ENCODE peak calls at places on chromosomes 16 and 17, in ten cellular contexts. S is adrenal gland, V is psoas muscle, A is astrocyte, W is heart right ventricle, Z is prostate gland, D is cardiac muscle cell, E is right lobe of liver, I is pancreas, B is AG04450. C is an unnamed sample. For H3K27me3, the result is how much of the 10 kb centered on the place peaks cover.

GRCh38 chr17:65173284-65173793 is 36.2 kb downstream of the RGS9 start:
- DNase-seq in E (no peak), A (peak), V (no peak), B (no peak), Z (peak), W (peak), D (peak), S (peak), I (no peak), C (no peak)

GRCh38 chr17:67328026-67328425 is 38.4 kb downstream of the PSMD12 start:
- DNase-seq in B (no peak), W (no peak), S (no peak), V (no peak), D (no peak), I (no peak), A (no peak), E (peak), Z (no peak), C (no peak)

GRCh38 chr17:30203471-30203981 is 32.0 kb downstream of the SLC6A4 start:
- DNase-seq in W (no peak), I (no peak), V (no peak), E (no peak), Z (no peak), D (no peak), S (no peak), B (no peak), A (no peak), C (no peak)

GRCh38 chr17:18026408-18026776 is 12.6 kb downstream of the ATPAF2 start:
- DNase-seq in Z (no peak), V (peak), A (peak), S (no peak), I (no peak), W (peak), D (no peak), E (peak), B (no peak), C (peak)

GRCh38 chr16:9090101-9090959 is 1.1 kb upstream of the HAPSTR1 start:
- DNase-seq in I (peak), B (no peak), D (peak), S (peak), Z (peak), E (peak), W (peak), V (peak), A (no peak), C (peak)

GRCh38 chr16:57562669-57563486 is 20.4 kb downstream of the ADGRG5 start:
- DNase-seq in B (no peak), V (no peak), A (no peak), S (no peak), D (no peak), I (no peak), W (no peak), E (no peak), Z (no peak), C (no peak)

GRCh38 chr16:75066861-75067447 is 49.6 kb downstream of the LDHD start:
- DNase-seq in S (no peak), D (no peak), W (no peak), E (no peak), A (no peak), I (no peak), Z (no peak), V (no peak), B (no peak), C (no peak)

GRCh38 chr17:57552114-57552601 is 192.9 kb downstream of the CCDC182 start:
- DNase-seq in W (peak), I (no peak), S (no peak), D (peak), B (no peak), A (no peak), Z (no peak), V (no peak), E (no peak), C (no peak)

GRCh38 chr17:75779987-75780889 is 4.4 kb upstream of the UNK start:
- DNase-seq in D (no peak), Z (no peak), B (no peak), V (no peak), E (no peak), A (no peak), W (no peak), I (no peak), S (no peak), C (no peak)

GRCh38 chr17:31096106-31096436 is 1.3 kb downstream of the NF1 start:
- DNase-seq in V (no peak), S (no peak), B (no peak), D (peak), Z (no peak), I (no peak), W (no peak), A (no peak), E (no peak), C (no peak)

GRCh38 chr16:53911506-53911905 is 207.6 kb downstream of the FTO start:
- DNase-seq in E (no peak), B (no peak), Z (no peak), I (no peak), S (no peak), A (no peak), W (no peak), D (no peak), V (no peak), C (no peak)

GRCh38 chr17:81241648-81242420 is 2.7 kb downstream of the NDUFAF8 start:
- DNase-seq in W (peak), B (no peak), E (no peak), D (peak), S (peak), A (no peak), Z (peak), V (peak), I (peak), C (peak)

GRCh38 chr16:25210758-25211157 is 6.0 kb upstream of the AQP8 start:
- DNase-seq in S (no peak), A (peak), V (no peak), B (peak), Z (no peak), E (no peak), D (no peak), W (no peak), I (no peak), C (no peak)

GRCh38 chr17:10604521-10604920 is 52.6 kb downstream of the MYH3 start:
- DNase-seq in S (no peak), D (no peak), B (no peak), W (no peak), I (no peak), Z (no peak), A (no peak), V (no peak), E (no peak), C (no peak)

GRCh38 chr17:70029019-70029767 is 45.8 kb upstream of the KCNJ16 start:
- DNase-seq in B (no peak), Z (no peak), A (no peak), I (no peak), S (no peak), V (no peak), W (no peak), D (no peak), E (no peak), C (no peak)

GRCh38 chr17:79988163-79988971 is 47.3 kb downstream of the TBC1D16 start:
- DNase-seq in A (peak), B (peak), W (no peak), D (no peak), S (peak), Z (no peak), V (no peak), I (peak), E (peak), C (no peak)

GRCh38 chr17:80145076-80146075 is 1.6 kb downstream of the EIF4A3 start:
- DNase-seq in A (no peak), V (no peak), I (no peak), S (no peak), W (no peak), D (no peak), Z (no peak), B (no peak), E (no peak), C (no peak)

GRCh38 chr16:83356266-83356665 is 451.5 kb upstream of the HSBP1 start:
- DNase-seq in I (no peak), S (peak), W (no peak), V (no peak), Z (peak), D (peak), E (no peak), A (peak), B (peak), C (peak)

GRCh38 chr16:88962478-88963152 is 14.4 kb downstream of the CBFA2T3 start:
- DNase-seq in Z (no peak), V (peak), E (no peak), S (no peak), I (no peak), B (no peak), D (no peak), W (no peak), A (no peak), C (no peak)

GRCh38 chr17:64219571-64219970 is 43.5 kb downstream of the TEX2 start:
- DNase-seq in V (no peak), E (no peak), S (no peak), A (no peak), W (no peak), Z (no peak), B (no peak), D (no peak), I (no peak), C (no peak)

GRCh38 chr16:58493756-58494431 is 6.0 kb upstream of the NDRG4 start:
- DNase-seq in D (no peak), Z (no peak), V (no peak), S (no peak), I (no peak), E (no peak), A (no peak), B (no peak), W (no peak), C (no peak)

GRCh38 chr17:21376835-21377690 is 906 bp downstream of the KCNJ12 start:
- DNase-seq in W (peak), V (peak), I (peak), S (peak), A (peak), B (no peak), Z (no peak), D (peak), E (no peak), C (no peak)

GRCh38 chr16:24685539-24686432 is 43.7 kb upstream of the TNRC6A start:
- DNase-seq in D (peak), B (no peak), W (peak), Z (no peak), I (peak), S (peak), E (peak), A (peak), V (peak), C (peak)

GRCh38 chr17:57832299-57832698 is 17.5 kb downstream of the MRPS23 start:
- DNase-seq in B (no peak), V (no peak), D (no peak), I (no peak), A (no peak), W (no peak), E (no peak), Z (no peak), S (no peak), C (no peak)

GRCh38 chr16:84223456-84223855 is 16.4 kb downstream of the KCNG4 start:
- DNase-seq in S (no peak), D (no peak), E (no peak), B (no peak), I (no peak), A (no peak), W (no peak), V (no peak), Z (no peak), C (no peak)

GRCh38 chr17:43129671-43130010 is 4.5 kb upstream of the BRCA1 start:
- DNase-seq in S (no peak), E (no peak), V (no peak), A (no peak), B (no peak), I (no peak), D (no peak), Z (no peak), W (no peak), C (no peak)

GRCh38 chr16:50259334-50260205 is 6.8 kb upstream of the ADCY7 start:
- DNase-seq in S (peak), E (no peak), B (no peak), I (no peak), W (peak), D (no peak), A (no peak), Z (no peak), V (peak), C (peak)

GRCh38 chr16:13036600-13036999 is 135.2 kb downstream of the SHISA9 start:
- DNase-seq in Z (peak), D (peak), E (peak), V (no peak), S (peak), A (peak), W (peak), I (no peak), B (no peak), C (no peak)

GRCh38 chr17:52686140-52686539 is 527.6 kb upstream of the CA10 start:
- DNase-seq in S (no peak), I (no peak), Z (no peak), A (no peak), B (no peak), E (no peak), D (no peak), V (no peak), W (no peak), C (no peak)

GRCh38 chr17:78592991-78593329 is 15.8 kb upstream of the DNAH17 start:
- DNase-seq in A (no peak), E (no peak), D (no peak), S (no peak), Z (no peak), B (no peak), W (no peak), I (no peak), V (no peak), C (no peak)

DNA sequence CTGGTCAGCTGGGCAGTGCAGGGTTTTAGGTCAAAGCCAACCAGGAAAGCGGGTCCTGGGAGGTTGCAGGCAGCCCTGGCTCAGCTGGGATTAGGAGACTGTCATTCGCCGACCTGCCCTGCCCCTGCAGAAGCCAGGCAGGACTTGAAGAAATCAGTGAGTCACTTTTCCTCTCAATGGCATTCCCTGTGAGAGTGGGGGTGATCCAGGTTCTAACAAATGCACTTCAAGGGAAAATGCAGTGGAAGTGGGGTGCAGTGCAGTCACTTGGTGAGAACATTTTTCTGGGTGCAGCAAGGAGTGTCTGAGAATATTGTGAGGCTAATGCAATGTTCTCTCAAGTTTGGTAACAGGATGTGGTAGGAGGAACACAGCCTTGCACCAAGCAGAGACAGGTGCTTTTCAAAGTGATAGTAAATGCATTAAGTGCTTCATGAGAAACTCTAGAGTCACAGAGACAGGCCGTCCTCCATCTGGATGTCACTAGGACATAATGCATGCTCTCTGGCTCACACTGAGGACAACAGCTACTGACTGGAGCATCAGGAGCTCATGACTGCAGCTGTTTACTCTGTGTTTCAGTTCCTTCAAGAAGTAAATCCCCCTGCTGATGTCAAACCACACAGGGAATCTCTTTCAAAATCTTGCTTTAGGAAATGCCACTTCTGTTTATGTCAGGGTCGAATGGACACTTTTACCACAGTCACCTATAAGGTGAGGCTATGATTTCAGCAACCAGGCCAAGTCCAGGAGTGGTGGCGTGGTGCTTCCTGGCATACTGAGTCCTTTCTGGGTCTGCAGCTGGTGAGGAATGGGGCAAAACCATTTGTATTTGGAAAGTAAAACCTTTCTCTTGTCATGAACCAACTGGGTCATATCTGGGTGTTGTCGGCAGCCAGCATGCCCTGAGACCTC is 16.7 kb downstream of the CDK5R1 start:
- DNase-seq in Z (no peak), W (no peak), B (no peak), V (no peak), I (no peak), E (no peak), D (no peak), A (no peak), S (no peak), C (no peak)
- H3K27ac ChIP-seq in Z (no peak), W (no peak), B (no peak), V (no peak), I (no peak), E (peak), D (peak), A (no peak), S (peak), C (peak)

DNA sequence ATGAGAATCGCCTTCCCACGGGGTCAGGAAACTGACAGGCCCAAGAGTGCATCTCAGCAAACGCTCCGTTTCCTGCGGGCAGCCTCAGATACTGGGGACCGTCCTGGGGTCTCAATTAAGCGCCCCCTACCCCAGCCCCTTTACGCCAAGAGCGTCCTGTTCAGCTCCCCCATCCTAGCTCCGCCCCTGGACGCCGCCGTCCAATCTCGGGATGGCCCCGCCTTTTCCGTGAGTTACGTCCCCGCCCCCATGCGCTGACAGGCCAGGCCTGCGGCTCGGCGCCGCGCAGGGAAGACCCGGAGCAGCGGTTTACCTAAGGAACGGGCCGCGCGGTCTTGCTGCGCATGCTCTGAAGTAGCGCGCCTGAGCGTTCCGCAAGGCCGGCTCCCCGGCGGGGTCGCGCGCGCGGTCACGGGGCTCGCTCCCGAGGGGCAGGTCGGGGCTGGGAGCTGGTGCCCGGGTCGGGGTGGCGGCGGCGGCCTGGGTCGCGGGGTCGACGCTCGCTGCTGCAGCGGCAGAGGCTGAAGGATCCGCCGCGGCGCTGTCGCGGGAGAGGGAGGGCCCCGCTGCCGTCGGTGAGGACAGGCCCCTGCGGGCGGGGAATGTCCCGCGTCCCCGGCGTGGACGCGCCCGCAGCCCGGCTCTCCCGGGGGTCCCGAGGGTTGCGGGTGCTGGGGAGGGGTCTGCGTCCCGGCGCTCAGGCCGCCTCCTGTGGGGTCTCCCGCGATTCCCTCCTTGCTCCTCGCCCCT is at the start of gene FLYWCH1:
- DNase-seq in V (peak), S (peak), Z (peak), D (peak), A (peak), E (peak), B (peak), W (peak), I (peak), C (peak)
- TF ChIP-seq CTCF in V (no peak), S (no peak), Z (peak), D (no peak), A (no peak), E (no peak), B (no peak), W (no peak), I (no peak), C (peak)

DNA sequence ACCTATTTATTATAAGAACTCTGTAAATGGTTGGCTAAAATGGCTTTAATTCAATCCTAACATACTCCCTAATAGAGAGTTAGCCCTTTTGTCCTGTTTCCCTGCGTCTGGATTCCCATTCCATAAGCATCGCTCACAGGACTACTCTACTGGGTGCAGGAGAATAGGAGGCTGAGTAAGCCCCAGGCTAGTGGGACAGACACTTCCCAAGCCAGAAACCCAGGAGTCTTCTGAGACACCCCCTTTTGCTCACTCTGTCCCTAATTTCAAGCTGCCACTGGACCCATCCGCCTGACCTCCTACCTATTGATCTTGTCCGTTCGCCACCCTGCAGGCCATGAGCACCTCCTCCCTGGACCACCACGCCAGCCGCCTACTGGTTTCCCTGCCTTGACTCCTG is 16.7 kb upstream of the TOB1 start:
- DNase-seq in B (no peak), Z (no peak), I (no peak), D (no peak), W (no peak), A (peak), E (peak), S (no peak), V (no peak), C (no peak)
- H3K27me3 ChIP-seq in B (under half), Z (under half), I (under half), D (under half), W (under half), A (under half), E (under half), S (under half), V (under half), C (under half)

GRCh38 chr17:33055746-33056145 is 64.1 kb downstream of the SPACA3 start:
- DNase-seq in D (no peak), A (no peak), W (no peak), I (no peak), Z (no peak), V (no peak), S (no peak), E (no peak), B (no peak), C (no peak)
- H3K27ac ChIP-seq in D (no peak), A (no peak), W (no peak), I (no peak), Z (no peak), V (no peak), S (no peak), E (no peak), B (no peak), C (no peak)